ENCODE peak calls at places on chromosomes 12 and 14, in five cellular contexts. P is adrenal gland, S is uterus, D is HCT116, C is ovary. R is an unnamed sample.

GRCh38 chr12:84727964-84728363 is 184.6 kb downstream of the SLC6A15 start:
- DNase-seq in P (no peak), S (no peak), D (no peak), C (no peak), R (no peak)

GRCh38 chr12:76568888-76569551 is 9.4 kb upstream of the OSBPL8 start:
- DNase-seq in P (no peak), S (no peak), D (no peak), C (no peak), R (no peak)

GRCh38 chr12:15131462-15131861 is 89.8 kb downstream of the RERG start:
- DNase-seq in P (no peak), S (no peak), D (no peak), C (no peak), R (no peak)

GRCh38 chr12:67237231-67237630 is 31.9 kb upstream of the CAND1 start:
- DNase-seq in P (no peak), S (no peak), D (no peak), C (no peak), R (no peak)

GRCh38 chr12:105433804-105434203 is 103.3 kb downstream of the C12orf75 start:
- DNase-seq in P (no peak), S (no peak), D (no peak), C (no peak), R (no peak)

GRCh38 chr12:127133675-127134335 is 1133.2 kb upstream of the TMEM132C start:
- DNase-seq in P (no peak), S (no peak), D (no peak), C (no peak), R (no peak)

GRCh38 chr12:3542911-3543310 is 51.9 kb downstream of the PRMT8 start:
- DNase-seq in P (no peak), S (no peak), D (no peak), C (no peak), R (no peak)

GRCh38 chr12:97159397-97159796 is 252.3 kb downstream of the NEDD1 start:
- DNase-seq in P (no peak), S (no peak), D (no peak), C (no peak), R (no peak)

GRCh38 chr12:123723011-123723410 is 10.9 kb downstream of the ATP6V0A2 start:
- DNase-seq in P (no peak), S (no peak), D (no peak), C (no peak), R (no peak)

GRCh38 chr14:87133073-87133815 is 859.7 kb downstream of the GALC start:
- DNase-seq in P (no peak), S (no peak), D (no peak), C (no peak), R (no peak)

GRCh38 chr14:96084796-96085195 is 45.6 kb downstream of the C14orf132 start:
- DNase-seq in P (no peak), S (no peak), D (no peak), C (no peak), R (no peak)

DNA sequence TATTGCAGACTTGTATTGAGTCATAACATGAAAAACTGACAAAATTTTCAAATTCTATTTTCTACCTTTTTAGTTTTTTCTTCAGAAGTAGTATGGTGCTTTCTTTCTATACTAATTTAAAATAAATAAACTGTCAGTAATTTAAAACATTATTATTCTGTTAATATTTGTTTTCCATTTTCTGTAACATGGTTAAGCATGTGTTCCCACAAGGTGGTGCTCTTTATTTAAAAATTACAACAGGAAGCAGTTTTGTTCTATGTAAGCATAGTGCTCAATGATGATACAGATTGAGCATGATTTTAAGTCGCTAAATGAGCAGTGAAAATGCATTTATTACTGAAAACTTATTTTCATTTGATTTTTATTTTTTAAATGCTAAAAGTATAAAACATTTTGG is 114.6 kb downstream of the PPFIA2 start:
- DNase-seq in P (no peak), S (no peak), D (peak; percentile 33), C (no peak), R (no peak)
- TF ChIP-seq CTCF in P (peak; percentile 25), S (peak; percentile 48), D (peak; percentile 85), C (no peak), R (no peak)

GRCh38 chr12:57487597-57488396 is at the start of gene MARS1:
- DNase-seq in P (peak; percentile 95), S (peak; percentile 95), D (peak; percentile 94), C (peak; percentile 91), R (peak; percentile 99)
- TF ChIP-seq POLR2A in P (no peak), S (no peak), D (peak; percentile 53), C (peak; percentile 64), R (no peak)

DNA sequence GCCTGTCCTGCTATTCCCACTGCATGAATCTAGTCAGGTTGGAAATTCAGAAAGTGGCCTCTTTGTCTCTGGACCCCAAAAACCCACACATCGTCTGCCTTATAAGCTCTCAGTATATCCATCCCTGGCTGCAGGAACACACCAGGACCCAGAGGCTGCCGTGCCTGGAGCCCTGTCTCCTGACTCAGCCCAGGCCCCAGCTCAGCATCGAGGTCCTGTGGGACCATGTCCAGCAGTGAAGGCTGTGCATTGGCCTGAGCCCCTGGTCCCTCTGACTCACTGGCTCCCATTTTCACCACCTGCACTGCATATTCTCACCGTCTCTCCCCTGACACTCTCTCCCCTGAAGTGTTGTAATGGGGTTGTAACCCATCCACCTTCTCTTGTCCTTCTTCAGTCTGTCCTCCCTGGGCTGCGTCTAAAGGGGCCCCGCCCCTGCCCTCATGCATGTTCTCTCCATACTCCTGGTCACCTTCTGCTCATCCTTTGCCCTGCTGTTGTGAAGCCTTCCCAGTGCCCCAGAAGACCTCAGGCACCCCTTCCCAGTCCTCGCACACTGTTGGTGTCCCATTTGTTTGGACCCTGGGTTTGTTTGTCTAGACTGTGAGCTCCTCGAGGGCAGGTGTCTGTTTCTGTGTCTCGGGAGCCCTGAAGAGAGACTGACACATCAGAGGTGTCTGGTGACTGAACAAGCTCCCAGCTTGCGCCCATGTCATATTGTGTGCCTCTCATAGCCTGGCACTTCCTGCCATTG is 43.8 kb downstream of the EVL start:
- DNase-seq in P (no peak), S (no peak), D (no peak), C (no peak), R (no peak)
- H3K36me3 ChIP-seq in P (no peaks in the 10 kb centered on the region), S (no peaks in the 10 kb centered on the region), D (no peaks in the 10 kb centered on the region), C (no peaks in the 10 kb centered on the region), R (no peaks in the 10 kb centered on the region)

GRCh38 chr14:79229383-79229875 is 981.9 kb downstream of the DIO2 start:
- DNase-seq in P (no peak), S (no peak), D (no peak), C (no peak), R (no peak)
- TF ChIP-seq CTCF in P (no peak), S (no peak), D (no peak), C (no peak), R (no peak)

DNA sequence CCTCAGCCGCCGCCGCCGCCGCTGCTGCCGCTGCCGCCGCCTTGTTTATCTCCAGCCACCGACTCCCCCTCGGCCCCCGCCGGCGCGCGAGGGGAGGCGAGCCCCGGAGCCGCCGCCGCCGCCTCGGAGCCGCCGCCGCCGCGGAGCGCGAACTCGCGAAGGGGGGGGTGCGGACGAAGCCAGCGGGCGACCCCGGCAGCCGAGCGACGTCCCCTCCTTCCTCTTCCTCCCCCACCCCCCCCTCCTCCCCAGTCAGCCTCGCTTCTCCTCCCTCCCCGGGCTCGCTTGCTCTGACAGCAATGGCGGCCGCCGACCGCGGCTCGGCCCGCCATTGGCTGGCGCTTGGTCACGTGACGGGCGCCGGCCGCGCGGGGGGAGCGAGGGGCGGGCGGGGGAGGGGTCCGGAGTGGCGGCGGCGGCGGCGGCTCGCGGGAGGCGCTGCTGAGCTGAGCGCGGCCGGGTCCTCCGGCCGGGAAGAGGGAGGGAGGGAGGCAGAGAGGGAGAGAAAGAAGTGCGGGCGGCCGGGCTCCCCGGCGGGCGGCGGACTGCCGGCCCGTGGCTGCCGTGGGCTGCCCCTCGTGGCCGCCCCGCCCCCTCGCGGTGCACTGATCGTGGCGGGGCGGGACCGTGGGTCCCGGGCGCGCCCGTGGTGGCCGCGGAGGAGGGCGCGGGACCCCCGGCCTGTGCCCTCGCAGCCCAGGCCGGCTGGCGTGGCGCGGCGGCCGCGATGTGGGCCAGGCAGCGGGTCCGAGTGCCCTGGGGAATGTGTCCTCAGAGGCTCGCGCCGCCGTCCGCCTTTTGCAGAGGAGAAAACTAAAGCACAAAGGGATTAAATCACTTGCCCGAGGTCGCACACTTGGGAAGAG is at the start of gene MED13L:
- DNase-seq in P (peak; percentile 89), S (peak; percentile 91), D (peak; percentile 57), C (peak; percentile 88), R (peak; percentile 88)
- TF ChIP-seq POLR2A in P (peak; percentile 41), S (peak; percentile 30), D (no peak), C (peak; percentile 38), R (no peak)

GRCh38 chr12:132030367-132031038 is 80.8 kb downstream of the EP400 start:
- DNase-seq in P (no peak), S (no peak), D (no peak), C (no peak), R (no peak)
- H3K36me3 ChIP-seq in P (peaks cover 91% of the 10 kb centered on the region), S (no peaks in the 10 kb centered on the region), D (peaks cover 55% of the 10 kb centered on the region), C (no peaks in the 10 kb centered on the region), R (no peaks in the 10 kb centered on the region)

GRCh38 chr14:64910847-64911495 is 3.3 kb upstream of the CHURC1 start:
- DNase-seq in P (no peak), S (no peak), D (peak; percentile 39), C (no peak), R (no peak)
- TF ChIP-seq CTCF in P (peak; percentile 17), S (peak; percentile 31), D (peak; percentile 63), C (no peak), R (no peak)

GRCh38 chr12:132444957-132445883 is 44.7 kb upstream of the FBRSL1 start:
- DNase-seq in P (no peak), S (no peak), D (no peak), C (no peak), R (peak; percentile 45)
- TF ChIP-seq POLR2A in P (no peak), S (no peak), D (no peak), C (no peak), R (no peak)

DNA sequence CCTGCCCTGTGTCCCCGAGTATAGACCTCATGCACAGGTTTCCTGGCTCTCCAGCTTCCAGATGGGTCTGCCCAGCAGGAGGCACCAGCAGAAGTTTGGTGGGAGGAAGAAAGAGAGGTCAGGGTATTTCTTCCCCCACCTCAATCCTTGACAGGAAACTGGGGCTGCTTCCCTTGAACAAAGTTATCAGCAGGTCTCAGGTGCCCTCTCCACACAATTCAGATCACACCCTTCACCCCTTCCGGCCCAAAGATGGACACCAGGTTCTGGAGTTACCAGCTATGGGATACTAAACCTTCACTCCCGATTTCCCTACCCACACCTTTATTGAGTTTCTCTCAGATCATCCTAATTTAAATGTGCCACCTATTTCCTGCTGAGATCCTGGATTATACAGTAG is 1.2 kb downstream of the SART3 start:
- DNase-seq in P (no peak), S (no peak), D (no peak), C (no peak), R (no peak)
- H3K36me3 ChIP-seq in P (peaks cover 8% of the 10 kb centered on the region), S (no peaks in the 10 kb centered on the region), D (peaks cover 22% of the 10 kb centered on the region), C (no peaks in the 10 kb centered on the region), R (no peaks in the 10 kb centered on the region)

GRCh38 chr12:101570022-101570421 is 24.7 kb upstream of the MYBPC1 start:
- DNase-seq in P (no peak), S (no peak), D (no peak), C (no peak), R (no peak)
- TF ChIP-seq CTCF in P (no peak), S (peak; percentile 39), D (peak; percentile 41), C (no peak), R (peak; percentile 17)

R was measured in testis.